ENCODE peak calls at places on chromosomes 4 and X, in ten cellular contexts. One of them, this sample, is unnamed.

GRCh38 chrX:129577473-129577872 is 37.4 kb downstream of the OCRL start:
- DNase-seq in progenitor cell of endocrine pancreas: no peak
- DNase-seq in neural crest cell: no peak
- DNase-seq in NCI-H2081: no peak
- DNase-seq in A172: peak
- DNase-seq in foreskin keratinocyte: peak
- DNase-seq in testis: peak
- DNase-seq in SJCRH30: no peak
- DNase-seq in activated T-cell treated with anti-CD3 and anti-CD28 coated beads, Interleukin-2, amount 50 U/mL, for 72 hours: no peak
- DNase-seq in osteocyte: no peak
- DNase-seq in this sample: no peak

GRCh38 chrX:85611926-85612325 is 232.5 kb upstream of the POF1B start:
- DNase-seq in progenitor cell of endocrine pancreas: no peak
- DNase-seq in neural crest cell: no peak
- DNase-seq in NCI-H2081: peak
- DNase-seq in A172: no peak
- DNase-seq in foreskin keratinocyte: no peak
- DNase-seq in testis: no peak
- DNase-seq in SJCRH30: no peak
- DNase-seq in activated T-cell treated with anti-CD3 and anti-CD28 coated beads, Interleukin-2, amount 50 U/mL, for 72 hours: no peak
- DNase-seq in osteocyte: no peak
- DNase-seq in this sample: no peak

GRCh38 chrX:7941390-7942042 is 14.3 kb upstream of the PNPLA4 start:
- DNase-seq in progenitor cell of endocrine pancreas: peak
- DNase-seq in neural crest cell: no peak
- DNase-seq in NCI-H2081: peak
- DNase-seq in A172: peak
- DNase-seq in foreskin keratinocyte: no peak
- DNase-seq in testis: peak
- DNase-seq in SJCRH30: no peak
- DNase-seq in activated T-cell treated with anti-CD3 and anti-CD28 coated beads, Interleukin-2, amount 50 U/mL, for 72 hours: no peak
- DNase-seq in osteocyte: no peak
- DNase-seq in this sample: no peak

GRCh38 chr4:32775049-32775448 is 2054.9 kb downstream of the PCDH7 start:
- DNase-seq in progenitor cell of endocrine pancreas: no peak
- DNase-seq in neural crest cell: no peak
- DNase-seq in NCI-H2081: peak
- DNase-seq in A172: peak
- DNase-seq in foreskin keratinocyte: peak
- DNase-seq in testis: no peak
- DNase-seq in SJCRH30: peak
- DNase-seq in activated T-cell treated with anti-CD3 and anti-CD28 coated beads, Interleukin-2, amount 50 U/mL, for 72 hours: no peak
- DNase-seq in osteocyte: no peak
- DNase-seq in this sample: no peak

GRCh38 chr4:121913667-121914066 is 38.2 kb downstream of the TRPC3 start:
- DNase-seq in progenitor cell of endocrine pancreas: no peak
- DNase-seq in neural crest cell: no peak
- DNase-seq in NCI-H2081: no peak
- DNase-seq in A172: no peak
- DNase-seq in foreskin keratinocyte: no peak
- DNase-seq in testis: no peak
- DNase-seq in SJCRH30: no peak
- DNase-seq in activated T-cell treated with anti-CD3 and anti-CD28 coated beads, Interleukin-2, amount 50 U/mL, for 72 hours: peak
- DNase-seq in osteocyte: no peak
- DNase-seq in this sample: no peak

GRCh38 chrX:134753185-134754008 is 95.1 kb upstream of the PLAC1 start:
- DNase-seq in progenitor cell of endocrine pancreas: no peak
- DNase-seq in neural crest cell: no peak
- DNase-seq in NCI-H2081: no peak
- DNase-seq in A172: peak
- DNase-seq in foreskin keratinocyte: no peak
- DNase-seq in testis: no peak
- DNase-seq in SJCRH30: peak
- DNase-seq in activated T-cell treated with anti-CD3 and anti-CD28 coated beads, Interleukin-2, amount 50 U/mL, for 72 hours: no peak
- DNase-seq in osteocyte: no peak
- DNase-seq in this sample: no peak

GRCh38 chr4:152999376-153000067 is 63.4 kb downstream of the FHDC1 start:
- DNase-seq in progenitor cell of endocrine pancreas: no peak
- DNase-seq in neural crest cell: no peak
- DNase-seq in NCI-H2081: no peak
- DNase-seq in A172: no peak
- DNase-seq in foreskin keratinocyte: no peak
- DNase-seq in testis: no peak
- DNase-seq in SJCRH30: no peak
- DNase-seq in activated T-cell treated with anti-CD3 and anti-CD28 coated beads, Interleukin-2, amount 50 U/mL, for 72 hours: no peak
- DNase-seq in osteocyte: no peak
- DNase-seq in this sample: no peak

GRCh38 chr4:41167191-41167590 is 47.2 kb downstream of the APBB2 start:
- DNase-seq in progenitor cell of endocrine pancreas: no peak
- DNase-seq in neural crest cell: no peak
- DNase-seq in NCI-H2081: no peak
- DNase-seq in A172: no peak
- DNase-seq in foreskin keratinocyte: no peak
- DNase-seq in testis: no peak
- DNase-seq in SJCRH30: no peak
- DNase-seq in activated T-cell treated with anti-CD3 and anti-CD28 coated beads, Interleukin-2, amount 50 U/mL, for 72 hours: no peak
- DNase-seq in osteocyte: no peak
- DNase-seq in this sample: no peak

GRCh38 chrX:96843566-96843965 is 40.1 kb upstream of the RPA4 start:
- DNase-seq in progenitor cell of endocrine pancreas: no peak
- DNase-seq in neural crest cell: no peak
- DNase-seq in NCI-H2081: no peak
- DNase-seq in A172: no peak
- DNase-seq in foreskin keratinocyte: no peak
- DNase-seq in testis: no peak
- DNase-seq in SJCRH30: no peak
- DNase-seq in activated T-cell treated with anti-CD3 and anti-CD28 coated beads, Interleukin-2, amount 50 U/mL, for 72 hours: no peak
- DNase-seq in osteocyte: no peak
- DNase-seq in this sample: no peak

GRCh38 chr4:23902203-23902602 is 12.4 kb upstream of the PPARGC1A start:
- DNase-seq in progenitor cell of endocrine pancreas: no peak
- DNase-seq in neural crest cell: no peak
- DNase-seq in NCI-H2081: no peak
- DNase-seq in A172: no peak
- DNase-seq in foreskin keratinocyte: no peak
- DNase-seq in testis: no peak
- DNase-seq in SJCRH30: no peak
- DNase-seq in activated T-cell treated with anti-CD3 and anti-CD28 coated beads, Interleukin-2, amount 50 U/mL, for 72 hours: no peak
- DNase-seq in osteocyte: no peak
- DNase-seq in this sample: no peak

GRCh38 chrX:53798281-53798680 is 111.8 kb upstream of the HUWE1 start:
- DNase-seq in progenitor cell of endocrine pancreas: no peak
- DNase-seq in neural crest cell: no peak
- DNase-seq in NCI-H2081: no peak
- DNase-seq in A172: no peak
- DNase-seq in foreskin keratinocyte: no peak
- DNase-seq in testis: no peak
- DNase-seq in SJCRH30: no peak
- DNase-seq in activated T-cell treated with anti-CD3 and anti-CD28 coated beads, Interleukin-2, amount 50 U/mL, for 72 hours: no peak
- DNase-seq in osteocyte: no peak
- DNase-seq in this sample: no peak

GRCh38 chr4:56531149-56531770 is 25.7 kb downstream of the ARL9 start:
- DNase-seq in progenitor cell of endocrine pancreas: no peak
- DNase-seq in neural crest cell: no peak
- DNase-seq in NCI-H2081: no peak
- DNase-seq in A172: no peak
- DNase-seq in foreskin keratinocyte: no peak
- DNase-seq in testis: no peak
- DNase-seq in SJCRH30: no peak
- DNase-seq in activated T-cell treated with anti-CD3 and anti-CD28 coated beads, Interleukin-2, amount 50 U/mL, for 72 hours: no peak
- DNase-seq in osteocyte: no peak
- DNase-seq in this sample: no peak

GRCh38 chr4:150315175-150315574 is 236.9 kb downstream of the DCLK2 start:
- DNase-seq in progenitor cell of endocrine pancreas: no peak
- DNase-seq in neural crest cell: no peak
- DNase-seq in NCI-H2081: no peak
- DNase-seq in A172: no peak
- DNase-seq in foreskin keratinocyte: no peak
- DNase-seq in testis: no peak
- DNase-seq in SJCRH30: no peak
- DNase-seq in activated T-cell treated with anti-CD3 and anti-CD28 coated beads, Interleukin-2, amount 50 U/mL, for 72 hours: no peak
- DNase-seq in osteocyte: no peak
- DNase-seq in this sample: no peak

GRCh38 chrX:110317079-110317819 is 636 bp downstream of the AMMECR1 start:
- DNase-seq in progenitor cell of endocrine pancreas: peak
- DNase-seq in neural crest cell: peak
- DNase-seq in NCI-H2081: peak
- DNase-seq in A172: no peak
- DNase-seq in foreskin keratinocyte: no peak
- DNase-seq in testis: peak
- DNase-seq in SJCRH30: peak
- DNase-seq in activated T-cell treated with anti-CD3 and anti-CD28 coated beads, Interleukin-2, amount 50 U/mL, for 72 hours: peak
- DNase-seq in osteocyte: peak
- DNase-seq in this sample: peak

GRCh38 chrX:112614640-112615039 is 65.1 kb downstream of the LHFPL1 start:
- DNase-seq in progenitor cell of endocrine pancreas: no peak
- DNase-seq in neural crest cell: no peak
- DNase-seq in NCI-H2081: no peak
- DNase-seq in A172: no peak
- DNase-seq in foreskin keratinocyte: no peak
- DNase-seq in testis: no peak
- DNase-seq in SJCRH30: no peak
- DNase-seq in activated T-cell treated with anti-CD3 and anti-CD28 coated beads, Interleukin-2, amount 50 U/mL, for 72 hours: no peak
- DNase-seq in osteocyte: no peak
- DNase-seq in this sample: no peak